ENCODE peak calls at places on chromosomes 13 and 19, in four cellular contexts. J is PC-9, S is GM23338, V is OCI-LY7. Q is an unnamed sample.
A peak's percentile ranks its signal among the peaks of the same experiment; 100 is the strongest.

GRCh38 chr19:29381353-29382203 is 144.2 kb upstream of the VSTM2B start:
- DNase-seq in J (no peak), S (no peak), V (no peak), Q (no peak)

GRCh38 chr13:98869408-98870090 is 108.3 kb downstream of the DOCK9 start:
- DNase-seq in J (no peak), S (no peak), V (peak; percentile 24), Q (no peak)

GRCh38 chr19:21902596-21902995 is 66.6 kb upstream of the ZNF43 start:
- DNase-seq in J (no peak), S (no peak), V (no peak), Q (no peak)

GRCh38 chr13:43785681-43786471 is 896 bp downstream of the ENOX1 start:
- DNase-seq in J (peak; percentile 34), S (peak; percentile 70), V (peak; percentile 9), Q (peak; percentile 18)

GRCh38 chr13:98279473-98280175 is 102.6 kb upstream of the RNF113B start:
- DNase-seq in J (no peak), S (no peak), V (peak; percentile 46), Q (no peak)

GRCh38 chr19:13334801-13335481 is 171.3 kb downstream of the CACNA1A start:
- DNase-seq in J (peak; percentile 32), S (peak; percentile 26), V (peak; percentile 1), Q (no peak)

GRCh38 chr13:40764587-40765403 is 6.2 kb downstream of the MRPS31 start:
- DNase-seq in J (no peak), S (no peak), V (no peak), Q (no peak)

GRCh38 chr19:18108897-18109296 is 11.3 kb downstream of the MAST3 start:
- DNase-seq in J (no peak), S (no peak), V (no peak), Q (no peak)

GRCh38 chr13:75357576-75358295 is 124.2 kb downstream of the TBC1D4 start:
- DNase-seq in J (no peak), S (peak; percentile 83), V (peak; percentile 73), Q (peak; percentile 62)

GRCh38 chr19:3682741-3683404 is 17.4 kb downstream of the PIP5K1C start:
- DNase-seq in J (no peak), S (no peak), V (no peak), Q (no peak)

GRCh38 chr19:13098291-13099072 is 4.2 kb downstream of the LYL1 start:
- DNase-seq in J (no peak), S (peak; percentile 72), V (no peak), Q (no peak)

GRCh38 chr13:49444517-49445395 is 682 bp downstream of the SETDB2 start:
- DNase-seq in J (peak; percentile 52), S (peak; percentile 39), V (peak; percentile 86), Q (peak; percentile 42)

GRCh38 chr19:12766051-12766521 is 9.3 kb downstream of the HOOK2 start:
- DNase-seq in J (peak; percentile 59), S (peak; percentile 88), V (peak; percentile 77), Q (peak; percentile 65)

GRCh38 chr19:45265375-45265774 is 14.3 kb downstream of the MARK4 start:
- DNase-seq in J (no peak), S (no peak), V (peak; percentile 10), Q (peak; percentile 18)

GRCh38 chr13:95603887-95604533 is 40.5 kb downstream of the DZIP1 start:
- DNase-seq in J (peak; percentile 87), S (no peak), V (no peak), Q (no peak)

GRCh38 chr13:105087941-105088340 is 1447.5 kb downstream of the EFNB2 start:
- DNase-seq in J (no peak), S (peak; percentile 39), V (no peak), Q (no peak)

GRCh38 chr19:17794731-17795494 is at the start of gene B3GNT3:
- DNase-seq in J (peak; percentile 85), S (peak; percentile 89), V (no peak), Q (no peak)

GRCh38 chr13:109764474-109765292 is 21.7 kb downstream of the IRS2 start:
- DNase-seq in J (no peak), S (peak; percentile 12), V (no peak), Q (no peak)

GRCh38 chr13:74046461-74046860 is 87.7 kb downstream of the KLF12 start:
- DNase-seq in J (no peak), S (no peak), V (no peak), Q (no peak)

GRCh38 chr19:54918499-54918898 is 12.6 kb downstream of the NCR1 start:
- DNase-seq in J (no peak), S (no peak), V (no peak), Q (no peak)

GRCh38 chr19:3363841-3364500 is 2.4 kb upstream of the NFIC start:
- DNase-seq in J (no peak), S (no peak), V (no peak), Q (no peak)

GRCh38 chr19:29432677-29433076 is 93.1 kb upstream of the VSTM2B start:
- DNase-seq in J (no peak), S (no peak), V (no peak), Q (no peak)

GRCh38 chr19:8615022-8615421 is 4.5 kb upstream of the ADAMTS10 start:
- DNase-seq in J (no peak), S (no peak), V (no peak), Q (no peak)

GRCh38 chr13:42047561-42048322 is 706 bp upstream of the DGKH start:
- DNase-seq in J (no peak), S (peak; percentile 71), V (peak; percentile 22), Q (no peak)

GRCh38 chr19:41577144-41577830 is 1.3 kb downstream of the CEACAM21 start:
- DNase-seq in J (no peak), S (no peak), V (no peak), Q (no peak)

GRCh38 chr13:110616103-110617101 is 1.1 kb downstream of the NAXD start:
- DNase-seq in J (peak; percentile 84), S (peak; percentile 51), V (peak; percentile 54), Q (peak; percentile 21)

GRCh38 chr19:53094749-53095575 is 8.3 kb downstream of the ZNF160 start:
- DNase-seq in J (no peak), S (peak; percentile 93), V (no peak), Q (no peak)

GRCh38 chr19:49809155-49809986 is 3.7 kb downstream of the FUZ start:
- DNase-seq in J (no peak), S (peak; percentile 66), V (peak; percentile 13), Q (peak; percentile 54)

GRCh38 chr19:49808762-49809154 is 4.3 kb downstream of the FUZ start:
- DNase-seq in J (peak; percentile 46), S (peak; percentile 99), V (peak; percentile 88), Q (peak; percentile 89)

GRCh38 chr19:49807174-49807830 is 5.8 kb downstream of the FUZ start:
- DNase-seq in J (no peak), S (no peak), V (no peak), Q (no peak)

GRCh38 chr19:49806613-49806946 is 6.5 kb downstream of the FUZ start:
- DNase-seq in J (no peak), S (no peak), V (no peak), Q (no peak)

DNA sequence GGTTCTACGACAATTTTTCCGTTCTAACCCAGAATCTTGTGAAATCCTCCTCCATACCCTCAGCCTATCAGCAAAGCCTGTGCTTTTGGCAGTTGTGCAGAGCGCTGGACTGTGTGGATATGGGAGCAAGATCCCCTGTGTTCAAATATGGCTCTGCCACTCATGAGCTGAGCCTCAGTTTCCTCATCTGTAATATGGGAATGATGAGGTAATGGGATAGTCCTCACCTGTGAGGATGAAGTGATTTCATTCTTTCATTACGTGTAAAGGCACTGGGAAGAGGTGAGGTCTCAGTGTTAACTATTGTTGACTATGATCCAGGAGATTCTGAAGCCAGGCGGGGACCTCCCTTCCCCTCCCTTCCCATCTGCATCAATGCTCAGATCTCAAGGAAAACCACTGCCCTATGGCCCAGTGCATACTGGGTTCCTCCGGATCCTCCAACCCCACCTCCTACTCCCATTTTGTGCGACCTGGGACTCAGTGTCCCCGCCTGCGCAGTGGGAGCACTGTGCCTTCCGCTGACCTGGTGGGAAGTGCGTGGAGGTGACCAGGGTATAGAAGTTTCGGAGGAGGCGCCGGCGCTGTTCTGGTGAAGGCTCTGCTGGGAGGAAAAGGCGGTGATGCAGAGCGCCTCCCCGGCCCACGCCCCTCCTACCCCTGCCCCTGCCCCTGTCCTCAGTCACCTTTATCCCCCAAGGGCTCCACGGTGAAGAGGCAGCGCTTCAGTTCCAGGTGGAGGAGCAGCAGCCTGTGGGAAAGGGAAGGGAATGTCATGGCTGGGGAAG is 5.0 kb downstream of the FUZ start:
- DNase-seq in J (no peak), S (peak; percentile 61), V (no peak), Q (no peak)
- H3K9me2 ChIP-seq in J (no peaks in the 10 kb centered on the region), S (no peaks in the 10 kb centered on the region), V (no peaks in the 10 kb centered on the region), Q (no peaks in the 10 kb centered on the region)

DNA sequence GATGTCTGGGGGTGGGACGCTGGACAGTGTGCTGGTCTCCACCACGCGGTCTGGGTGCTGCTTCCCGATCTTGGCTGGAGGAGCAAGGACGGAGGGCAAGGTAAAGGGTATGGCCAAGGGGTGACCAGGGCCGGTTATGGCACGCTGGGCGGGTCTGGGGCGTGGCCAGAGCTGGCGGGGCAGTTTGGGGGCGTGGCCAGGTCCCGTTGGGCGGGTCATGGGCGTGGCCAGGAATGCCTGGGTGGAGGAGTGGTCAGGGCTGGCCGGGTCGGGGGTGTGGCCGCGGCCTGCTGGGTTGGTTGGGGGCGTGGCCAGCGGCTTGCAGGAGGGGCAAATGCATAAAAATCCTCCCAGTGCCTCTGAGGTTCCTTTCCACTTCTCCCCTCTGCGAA is 19.2 kb downstream of the GPX4 start:
- DNase-seq in J (peak; percentile 52), S (peak; percentile 93), V (peak; percentile 71), Q (no peak)
- H4K20me1 ChIP-seq in J (peaks cover 28% of the 10 kb centered on the region), S (no peaks in the 10 kb centered on the region), V (no peaks in the 10 kb centered on the region), Q (no peaks in the 10 kb centered on the region)

GRCh38 chr13:113801289-113801961 is 42.4 kb downstream of the TMEM255B start:
- DNase-seq in J (no peak), S (no peak), V (no peak), Q (no peak)
- H3K4me3 ChIP-seq in J (no peak overlapping the region), S (no peak overlapping the region), V (no peak overlapping the region), Q (no peak overlapping the region)

DNA sequence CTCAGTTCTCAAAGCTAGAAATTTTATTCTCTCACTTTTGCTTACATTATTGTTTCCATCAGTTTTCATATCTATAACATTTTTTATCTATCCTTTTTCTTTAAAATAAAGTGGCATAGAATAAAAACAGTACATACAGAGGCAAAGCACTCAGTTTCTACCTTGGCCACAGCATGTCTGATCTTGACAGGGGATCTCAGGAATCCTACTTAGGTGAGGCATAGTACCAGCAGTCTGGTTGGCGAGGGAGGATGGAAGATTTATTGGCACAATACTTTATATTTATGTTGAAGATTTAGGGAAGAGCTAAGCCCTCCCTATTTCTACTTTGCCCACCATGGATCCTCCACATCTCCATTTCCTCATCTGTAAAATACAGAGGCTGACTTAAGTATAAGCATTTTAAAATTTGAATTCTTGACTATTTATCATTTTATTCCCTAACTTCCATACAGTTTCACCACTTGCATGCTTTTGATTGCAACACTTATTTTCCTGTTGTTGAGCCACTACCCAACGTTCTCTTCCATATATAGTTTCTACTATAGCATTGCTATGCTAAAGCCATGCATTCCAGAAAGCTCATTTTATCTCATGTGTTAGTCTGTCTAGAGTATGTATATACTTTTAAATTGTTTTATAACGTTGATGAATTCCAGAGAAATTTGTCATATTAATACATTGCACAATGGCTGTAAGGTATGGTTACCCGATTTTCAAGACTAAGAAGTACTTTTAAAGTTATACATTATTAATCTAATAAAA is 506.7 kb downstream of the KCTD12 start:
- DNase-seq in J (no peak), S (no peak), V (no peak), Q (no peak)
- H3K9me2 ChIP-seq in J (no peaks in the 10 kb centered on the region), S (no peaks in the 10 kb centered on the region), V (no peaks in the 10 kb centered on the region), Q (no peaks in the 10 kb centered on the region)

DNA sequence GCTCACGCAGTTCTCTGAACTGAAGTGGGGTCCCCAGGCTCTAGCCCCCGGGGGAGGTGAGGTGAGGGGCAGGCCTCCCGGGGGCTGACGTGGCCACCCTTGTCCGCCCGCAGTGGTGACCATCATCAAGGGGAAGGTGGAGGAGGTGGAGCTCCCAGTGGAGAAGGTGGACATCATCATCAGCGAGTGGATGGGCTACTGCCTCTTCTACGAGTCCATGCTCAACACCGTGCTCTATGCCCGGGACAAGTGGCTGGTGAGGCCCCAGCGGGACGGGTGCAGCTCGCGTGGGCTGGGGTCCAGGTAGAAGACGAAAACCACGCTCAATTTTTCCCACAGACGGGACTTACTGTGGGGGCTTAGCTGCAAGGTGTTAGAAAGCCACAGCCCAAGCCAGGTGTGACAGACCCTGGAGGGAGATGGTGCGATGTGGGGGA is 5.6 kb upstream of the ADM5 start:
- DNase-seq in J (no peak), S (no peak), V (no peak), Q (no peak)
- H4K20me1 ChIP-seq in J (peaks cover 94% of the 10 kb centered on the region), S (peaks cover 57% of the 10 kb centered on the region), V (peaks cover 10% of the 10 kb centered on the region), Q (peaks cover 9% of the 10 kb centered on the region)

Q was measured in MM.1S.